ENCODE peak calls at places on chromosomes 4 and X, in four cellular contexts. E is hepatocyte, W is lung, X is right atrium auricular region. F is an unnamed sample.

GRCh38 chr4:81019016-81019415 is 11.5 kb upstream of the BMP3 start:
- DNase-seq in W (no peak), X (no peak), E (no peak), F (no peak)

GRCh38 chr4:176054942-176055341 is 10.7 kb upstream of the WDR17 start:
- DNase-seq in X (no peak), W (no peak), E (no peak), F (no peak)

GRCh38 chr4:2428496-2429213 is 9.9 kb downstream of the CFAP99 start:
- DNase-seq in X (no peak), W (no peak), E (no peak), F (no peak)

GRCh38 chr4:139740531-139741041 is 75.0 kb downstream of the MGST2 start:
- DNase-seq in X (peak), E (peak), W (peak), F (peak)

GRCh38 chrX:78945186-78945912 is at the start of gene P2RY10:
- DNase-seq in E (no peak), X (no peak), W (no peak), F (no peak)

GRCh38 chr4:35087216-35087615 is 1157.1 kb downstream of the ARAP2 start:
- DNase-seq in E (no peak), W (no peak), X (no peak), F (no peak)

GRCh38 chrX:103730147-103730546 is 19.4 kb downstream of the TMEM31 start:
- DNase-seq in E (no peak), W (no peak), X (no peak), F (no peak)

GRCh38 chr4:71069063-71069462 is 75.6 kb downstream of the DCK start:
- DNase-seq in X (no peak), E (no peak), W (no peak), F (no peak)

GRCh38 chrX:141314441-141314840 is 72.1 kb upstream of the SPANXC start:
- DNase-seq in W (no peak), E (no peak), X (no peak), F (no peak)

GRCh38 chrX:84046403-84046984 is 141.5 kb downstream of the RPS6KA6 start:
- DNase-seq in X (no peak), W (no peak), E (peak), F (no peak)

GRCh38 chr4:59057804-59058203 is 1947.6 kb upstream of the IGFBP7 start:
- DNase-seq in W (no peak), E (peak), X (no peak), F (no peak)

GRCh38 chr4:1523033-1523432 is 116.8 kb upstream of the NKX1-1 start:
- DNase-seq in X (no peak), W (no peak), E (no peak), F (peak)

GRCh38 chrX:11998944-11999343 is 139.3 kb upstream of the FRMPD4 start:
- DNase-seq in W (no peak), X (no peak), E (no peak), F (no peak)

GRCh38 chr4:166282081-166282770 is 409.2 kb downstream of the TLL1 start:
- DNase-seq in E (no peak), X (no peak), W (no peak), F (no peak)

GRCh38 chrX:22758807-22759481 is 240.8 kb upstream of the DDX53 start:
- DNase-seq in W (no peak), E (no peak), X (no peak), F (no peak)

GRCh38 chrX:106999002-106999975 is 723 bp downstream of the MORC4 start:
- DNase-seq in W (peak), X (peak), E (peak), F (peak)

GRCh38 chr4:179893967-179894590 is 2349.1 kb upstream of the TENM3 start:
- DNase-seq in E (no peak), W (no peak), X (no peak), F (no peak)

GRCh38 chr4:142373610-142374009 is 472.5 kb downstream of the INPP4B start:
- DNase-seq in W (no peak), E (no peak), X (no peak), F (no peak)

GRCh38 chr4:7365472-7366179 is 69.1 kb downstream of the PSAPL1 start:
- DNase-seq in X (no peak), W (no peak), E (no peak), F (peak)

GRCh38 chrX:8042304-8042703 is 115.1 kb upstream of the PNPLA4 start:
- DNase-seq in X (no peak), W (no peak), E (no peak), F (no peak)

GRCh38 chr4:24777528-24777927 is 17.8 kb upstream of the SOD3 start:
- DNase-seq in W (no peak), X (no peak), E (no peak), F (no peak)

GRCh38 chr4:70703695-70704332 is 15.5 kb downstream of the UTP3 start:
- DNase-seq in W (no peak), E (peak), X (no peak), F (no peak)

GRCh38 chrX:36007207-36007606 is 87.7 kb downstream of the CFAP47 start:
- DNase-seq in W (no peak), X (no peak), E (no peak), F (no peak)

GRCh38 chrX:134948333-134949241 is 42.2 kb upstream of the SMIM10 start:
- DNase-seq in X (no peak), W (no peak), E (peak), F (no peak)

GRCh38 chr4:1553365-1553764 is 130.7 kb downstream of the FAM53A start:
- DNase-seq in E (no peak), X (no peak), W (no peak), F (no peak)

GRCh38 chr4:170259631-170260153 is 169.9 kb upstream of the AADAT start:
- DNase-seq in W (peak), E (peak), X (peak), F (peak)

GRCh38 chr4:112817933-112818921 is 181.3 kb downstream of the LARP7 start:
- DNase-seq in W (peak), E (peak), X (peak), F (peak)

GRCh38 chr4:112807999-112808398 is 171.1 kb downstream of the LARP7 start:
- DNase-seq in E (no peak), W (no peak), X (no peak), F (no peak)

GRCh38 chr4:112819729-112820128 is 182.8 kb downstream of the LARP7 start:
- DNase-seq in E (no peak), W (no peak), X (no peak), F (no peak)

GRCh38 chr4:112813790-112814189 is 176.8 kb downstream of the LARP7 start:
- DNase-seq in X (no peak), W (no peak), E (no peak), F (no peak)
- H3K27ac ChIP-seq in X (no peak), W (no peak), E (no peak), F (no peak)

GRCh38 chrX:49164589-49165360 is 2.2 kb downstream of the MAGIX start:
- DNase-seq in E (no peak), X (no peak), W (no peak), F (no peak)

GRCh38 chrX:49163555-49164419 is 1.2 kb downstream of the MAGIX start:
- DNase-seq in E (peak), W (peak), X (peak), F (peak)

GRCh38 chrX:49165901-49166881 is 3.6 kb downstream of the MAGIX start:
- DNase-seq in W (peak), X (peak), E (peak), F (peak)

GRCh38 chrX:49167740-49168108 is 4.0 kb upstream of the PLP2 start:
- DNase-seq in W (no peak), E (no peak), X (no peak), F (no peak)

GRCh38 chrX:49166914-49167739 is 4.6 kb downstream of the MAGIX start:
- DNase-seq in X (peak), W (peak), E (peak), F (peak)
- H3K27ac ChIP-seq in X (peak), W (peak), E (peak), F (peak)

DNA sequence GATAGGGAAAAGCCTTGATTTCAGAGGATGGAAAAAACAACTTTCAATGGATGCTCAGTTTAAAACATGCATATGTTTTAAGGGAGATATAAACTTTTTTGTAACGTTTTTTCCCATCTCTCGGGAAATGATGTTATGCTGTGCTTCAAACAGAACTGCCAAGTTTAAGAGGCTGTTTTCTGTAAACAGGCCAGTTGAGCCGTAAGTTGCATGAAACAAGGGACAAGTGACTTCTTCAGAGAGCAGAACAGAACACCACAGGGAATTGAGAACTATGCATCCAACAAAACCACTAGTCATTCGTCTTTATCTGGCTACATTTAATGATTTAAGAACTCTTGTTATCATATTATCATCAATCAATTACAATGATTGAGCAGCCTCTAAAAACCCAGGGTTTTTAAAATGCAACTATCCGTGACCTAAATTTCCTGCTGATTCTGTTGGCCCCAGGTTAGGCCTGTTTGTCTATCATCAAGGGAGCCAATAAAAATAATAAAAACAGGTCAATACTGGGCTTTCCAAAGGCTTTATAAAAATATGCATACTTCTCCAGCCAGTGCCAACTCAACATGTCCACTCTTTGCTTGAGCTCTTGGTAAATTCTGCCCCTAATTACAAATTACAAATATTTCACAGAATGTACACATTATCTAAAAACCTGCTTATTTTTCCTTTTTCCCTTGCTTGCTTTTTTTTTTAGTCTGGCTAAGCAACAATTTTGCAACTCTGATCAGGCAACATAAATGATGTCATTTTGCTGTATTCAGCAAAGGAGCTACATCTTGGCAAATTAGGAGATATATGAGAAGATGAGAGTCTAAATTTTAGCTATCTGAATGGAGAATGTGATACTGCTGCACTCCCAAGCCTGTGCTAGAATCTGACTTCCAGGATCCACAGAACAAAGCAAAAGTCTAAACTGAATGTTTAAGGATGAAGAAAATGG is 204.1 kb downstream of the SCFD2 start:
- DNase-seq in E (no peak), W (no peak), X (no peak), F (no peak)
- H3K27ac ChIP-seq in E (peak), W (no peak), X (peak), F (peak)

GRCh38 chr4:17544205-17544604 is 29.2 kb downstream of the CLRN2 start:
- DNase-seq in X (no peak), E (peak), W (no peak), F (no peak)
- H3K27ac ChIP-seq in X (no peak), E (no peak), W (no peak), F (no peak)

F was measured in heart right ventricle.